ENCODE peak calls at places on chromosomes 2 and 18, in seven cellular contexts. G is AG04450, X is bronchial epithelial cell, A is OCI-LY7, H is Caco-2, C is pancreas, J is upper lobe of right lung. L is an unnamed sample.

GRCh38 chr2:162245737-162246136 is 2.5 kb upstream of the FAP start:
- DNase-seq in G (no peak), X (peak), A (no peak), H (no peak), C (no peak), J (no peak), L (no peak)

GRCh38 chr2:221153226-221153625 is 418.9 kb downstream of the EPHA4 start:
- DNase-seq in G (no peak), X (no peak), A (no peak), H (no peak), C (no peak), J (no peak), L (no peak)

GRCh38 chr18:58851874-58852273 is 12.8 kb upstream of the ZNF532 start:
- DNase-seq in G (no peak), X (no peak), A (no peak), H (no peak), C (no peak), J (no peak), L (no peak)

GRCh38 chr2:238143239-238143951 is 4.9 kb downstream of the KLHL30 start:
- DNase-seq in G (no peak), X (peak), A (no peak), H (no peak), C (no peak), J (no peak), L (no peak)

GRCh38 chr2:28281739-28282138 is 110.9 kb upstream of the FOSL2 start:
- DNase-seq in G (no peak), X (no peak), A (no peak), H (no peak), C (no peak), J (no peak), L (no peak)

GRCh38 chr18:78979058-78979680 is 449 bp upstream of the SALL3 start:
- DNase-seq in G (no peak), X (no peak), A (no peak), H (no peak), C (no peak), J (no peak), L (peak)

GRCh38 chr2:215357660-215358059 is 45.8 kb downstream of the ATIC start:
- DNase-seq in G (no peak), X (no peak), A (no peak), H (no peak), C (no peak), J (no peak), L (no peak)

GRCh38 chr2:164706522-164706921 is 85.2 kb upstream of the GRB14 start:
- DNase-seq in G (no peak), X (peak), A (no peak), H (no peak), C (no peak), J (no peak), L (no peak)

GRCh38 chr2:11853197-11853588 is 106.8 kb downstream of the LPIN1 start:
- DNase-seq in G (no peak), X (no peak), A (no peak), H (no peak), C (no peak), J (no peak), L (no peak)

GRCh38 chr2:184215745-184216144 is 382.6 kb upstream of the ZNF804A start:
- DNase-seq in G (no peak), X (no peak), A (no peak), H (no peak), C (no peak), J (no peak), L (no peak)

GRCh38 chr2:237427807-237428506 is 14.0 kb upstream of the COL6A3 start:
- DNase-seq in G (no peak), X (no peak), A (no peak), H (no peak), C (no peak), J (no peak), L (no peak)

GRCh38 chr2:74915743-74916142 is 42.7 kb upstream of the POLE4 start:
- DNase-seq in G (no peak), X (no peak), A (no peak), H (no peak), C (no peak), J (no peak), L (no peak)

GRCh38 chr2:75311521-75311920 is 112.2 kb upstream of the TACR1 start:
- DNase-seq in G (no peak), X (no peak), A (no peak), H (no peak), C (no peak), J (no peak), L (no peak)

GRCh38 chr2:12918138-12918840 is 201.6 kb downstream of the TRIB2 start:
- DNase-seq in G (no peak), X (peak), A (no peak), H (no peak), C (no peak), J (no peak), L (no peak)

GRCh38 chr2:43088148-43089073 is 138.0 kb downstream of the ZFP36L2 start:
- DNase-seq in G (no peak), X (peak), A (no peak), H (peak), C (no peak), J (no peak), L (no peak)

GRCh38 chr2:66692521-66692920 is 257.6 kb downstream of the MEIS1 start:
- DNase-seq in G (no peak), X (no peak), A (no peak), H (no peak), C (no peak), J (no peak), L (no peak)

GRCh38 chr2:27828305-27828704 is 56.8 kb downstream of the MRPL33 start:
- DNase-seq in G (no peak), X (no peak), A (no peak), H (no peak), C (no peak), J (no peak), L (no peak)

GRCh38 chr2:228700638-228701037 is 519.2 kb upstream of the SPHKAP start:
- DNase-seq in G (no peak), X (peak), A (no peak), H (no peak), C (no peak), J (no peak), L (no peak)

GRCh38 chr18:79278896-79279295 is 116.8 kb upstream of the NFATC1 start:
- DNase-seq in G (no peak), X (no peak), A (no peak), H (no peak), C (no peak), J (no peak), L (no peak)

GRCh38 chr2:26519396-26519991 is 41.6 kb upstream of the OTOF start:
- DNase-seq in G (no peak), X (no peak), A (no peak), H (no peak), C (no peak), J (no peak), L (no peak)
- TF ChIP-seq CTCF in G (no peak), X (no peak), A (no peak), H (no peak), C (no peak), J (no peak), L (no peak)

GRCh38 chr2:231557571-231558217 is 27.4 kb upstream of the NMUR1 start:
- DNase-seq in G (peak), X (peak), A (peak), H (peak), C (peak), J (peak), L (no peak)
- TF ChIP-seq CTCF in G (peak), X (peak), A (peak), H (peak), C (peak), J (peak), L (peak)

GRCh38 chr2:122191331-122191730 is 435.9 kb downstream of the TSN start:
- DNase-seq in G (no peak), X (peak), A (peak), H (peak), C (peak), J (no peak), L (no peak)
- TF ChIP-seq CTCF in G (peak), X (peak), A (peak), H (peak), C (no peak), J (peak), L (peak)

GRCh38 chr2:208269091-208269490 is 3.0 kb downstream of the PIKFYVE start:
- DNase-seq in G (no peak), X (no peak), A (peak), H (no peak), C (no peak), J (no peak), L (no peak)
- TF ChIP-seq CTCF in G (peak), X (no peak), A (peak), H (no peak), C (no peak), J (peak), L (peak)

DNA sequence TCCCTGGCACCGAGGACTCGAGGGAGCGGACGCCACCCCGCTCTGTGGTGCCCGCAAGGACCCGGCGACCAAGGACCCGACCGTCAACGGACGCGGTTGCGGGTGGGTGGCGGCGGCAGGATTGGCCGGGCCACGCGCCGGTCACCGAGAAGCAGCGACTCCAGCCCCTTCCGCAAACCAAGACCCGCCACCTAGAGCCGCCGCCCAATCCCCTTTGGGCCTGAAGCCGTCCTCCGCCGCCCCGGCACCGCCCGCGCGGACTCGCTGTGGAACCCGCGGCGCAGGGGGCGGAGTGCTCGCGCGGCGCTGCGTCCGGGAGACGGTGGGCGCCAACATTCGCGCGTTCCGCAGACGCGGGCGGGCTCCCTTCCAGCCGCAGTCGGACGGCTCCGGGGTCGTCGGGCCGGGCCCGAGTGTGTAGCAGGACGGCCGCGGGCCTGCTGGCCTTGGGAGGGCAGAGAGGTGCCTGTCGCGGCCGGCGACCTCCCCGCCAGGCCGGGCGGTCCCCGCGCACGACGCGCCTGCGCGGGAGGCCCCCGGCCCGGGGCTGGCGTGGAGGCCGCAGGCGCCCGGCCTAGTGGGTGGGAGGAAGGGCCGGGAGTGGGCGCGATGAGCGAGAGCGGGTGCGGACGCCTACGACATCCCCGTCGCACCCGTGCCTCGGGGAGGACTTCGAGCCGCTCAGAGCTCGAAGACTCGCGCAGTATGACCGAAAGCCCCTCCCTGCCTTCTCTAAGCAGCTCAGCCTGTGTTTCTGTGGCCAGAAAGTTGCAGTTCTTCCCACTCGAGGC is at the start of the genes FAM228B and PFN4:
- DNase-seq in G (peak), X (peak), A (no peak), H (peak), C (peak), J (peak), L (peak)
- TF ChIP-seq CTCF in G (no peak), X (no peak), A (no peak), H (no peak), C (no peak), J (no peak), L (no peak)

DNA sequence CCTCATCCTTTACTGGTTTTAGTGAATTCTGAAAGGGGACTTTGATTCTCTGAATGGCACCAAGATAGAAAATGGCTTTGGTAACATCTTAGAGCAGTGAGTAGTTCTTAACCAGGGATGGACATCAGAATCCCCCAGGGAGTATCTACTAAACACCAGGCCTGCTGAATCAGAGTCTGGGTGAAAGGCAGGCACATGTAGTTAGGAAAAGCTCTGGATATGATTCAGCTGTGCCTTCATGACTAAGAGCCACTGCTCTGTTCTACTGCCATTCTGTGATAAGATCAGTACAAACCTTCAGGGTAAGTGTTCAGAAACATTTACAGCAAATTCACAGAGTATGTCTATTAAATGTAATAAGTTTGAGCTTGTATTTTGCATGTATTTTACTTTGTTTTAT is 46.2 kb upstream of the B3GNT2 start:
- DNase-seq in G (peak), X (peak), A (no peak), H (no peak), C (no peak), J (no peak), L (no peak)
- TF ChIP-seq CTCF in G (no peak), X (no peak), A (no peak), H (no peak), C (no peak), J (no peak), L (no peak)